ENCODE peak calls at places on chromosomes 16 and 17, in eight cellular contexts. J, R, B, F, I, X, Q and N are unnamed samples. For H3K4me1, the result is how much of the 10 kb centered on the place peaks cover.

GRCh38 chr16:58440094-58440493 is 47.8 kb downstream of the GINS3 start:
- DNase-seq in J (no peak), R (no peak), B (no peak), F (no peak), I (no peak), X (no peak), Q (no peak), N (no peak)

GRCh38 chr17:75688209-75688771 is 21.2 kb downstream of the SAP30BP start:
- DNase-seq in J (no peak), R (no peak), B (no peak), F (no peak), I (no peak), X (no peak), Q (no peak), N (no peak)

GRCh38 chr16:72974142-72974769 is 73.7 kb downstream of the ZFHX3 start:
- DNase-seq in J (no peak), R (no peak), B (no peak), F (no peak), I (no peak), X (no peak), Q (no peak), N (no peak)

GRCh38 chr17:44655983-44656700 is at the start of gene MEIOC:
- DNase-seq in J (peak), R (peak), B (no peak), F (no peak), I (peak), X (peak), Q (no peak), N (peak)

GRCh38 chr17:70678889-70679288 is 509.6 kb downstream of the KCNJ2 start:
- DNase-seq in J (no peak), R (no peak), B (no peak), F (no peak), I (no peak), X (no peak), Q (no peak), N (no peak)

GRCh38 chr17:77370536-77370935 is 229.8 kb downstream of the SEC14L1 start:
- DNase-seq in J (no peak), R (no peak), B (no peak), F (peak), I (peak), X (no peak), Q (no peak), N (no peak)

GRCh38 chr16:55248494-55248893 is 75.5 kb upstream of the IRX6 start:
- DNase-seq in J (peak), R (no peak), B (no peak), F (no peak), I (no peak), X (no peak), Q (no peak), N (no peak)

GRCh38 chr17:49316889-49317288 is 45.2 kb downstream of the ZNF652 start:
- DNase-seq in J (no peak), R (no peak), B (no peak), F (no peak), I (no peak), X (no peak), Q (no peak), N (no peak)

GRCh38 chr16:69838417-69838990 is 76.4 kb downstream of the WWP2 start:
- DNase-seq in J (peak), R (no peak), B (no peak), F (no peak), I (peak), X (no peak), Q (no peak), N (no peak)

GRCh38 chr16:57462978-57463362 is 491 bp downstream of the POLR2C start:
- DNase-seq in J (peak), R (no peak), B (no peak), F (no peak), I (no peak), X (no peak), Q (no peak), N (no peak)

GRCh38 chr16:88067530-88068411 is 116.5 kb downstream of the BANP start:
- DNase-seq in J (no peak), R (no peak), B (no peak), F (peak), I (no peak), X (no peak), Q (no peak), N (no peak)
- H3K27ac ChIP-seq in J (no peak), R (no peak), B (no peak), F (no peak), I (no peak), X (no peak), Q (no peak), N (no peak)

GRCh38 chr16:84993926-84994325 is 17.4 kb downstream of the ZDHHC7 start:
- DNase-seq in J (no peak), R (no peak), B (no peak), F (no peak), I (no peak), X (no peak), Q (no peak), N (no peak)
- H3K4me1 ChIP-seq in J (under half), R (under half), B (under half), F (half or more), I (under half), X (under half), Q (under half), N (under half)

DNA sequence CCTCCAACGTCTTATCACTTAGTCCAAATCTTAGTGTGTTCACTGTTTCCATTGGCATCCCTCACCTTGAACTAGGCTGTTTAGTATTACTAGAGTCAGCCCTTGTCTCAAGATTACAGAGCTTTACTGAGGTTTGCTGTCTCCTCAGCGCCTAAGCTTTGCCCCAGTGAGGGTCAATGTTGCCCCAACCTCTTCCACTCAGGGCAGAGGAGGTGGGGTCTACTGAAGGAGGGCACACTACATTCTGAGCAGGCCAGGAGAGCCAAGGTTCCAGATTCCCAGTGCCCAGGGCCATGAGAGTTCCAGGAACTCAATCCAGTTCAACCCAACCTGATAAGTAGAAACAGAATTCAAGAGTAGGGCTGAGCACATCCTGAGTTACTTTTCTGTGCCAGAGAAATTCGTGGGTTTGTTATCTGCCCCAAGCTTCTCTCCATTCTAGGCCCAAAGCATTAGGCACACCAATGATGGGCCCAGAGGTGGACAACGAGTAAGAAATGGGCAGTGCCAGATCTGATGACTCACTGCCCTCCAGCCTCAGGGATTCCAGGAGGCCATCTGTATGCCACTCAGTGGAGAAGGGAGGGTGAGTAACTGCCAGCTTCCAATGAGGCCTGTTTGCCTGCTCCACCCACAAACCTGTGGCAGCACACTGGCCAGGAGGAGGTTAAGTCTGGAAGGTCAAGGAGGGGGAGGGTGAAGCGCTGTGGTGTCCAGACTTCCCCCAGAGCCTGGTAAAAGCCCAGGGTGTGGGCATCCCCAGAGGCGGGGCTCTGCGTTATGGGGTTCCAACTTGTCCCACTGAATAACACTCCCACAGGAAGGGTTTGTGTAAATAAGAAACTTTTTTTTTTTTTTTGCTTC is 8.2 kb downstream of the TUBG2 start:
- DNase-seq in J (no peak), R (peak), B (no peak), F (no peak), I (peak), X (no peak), Q (no peak), N (no peak)
- H3K27ac ChIP-seq in J (no peak), R (peak), B (no peak), F (peak), I (peak), X (no peak), Q (peak), N (no peak)

GRCh38 chr17:3893003-3893719 is at the start of gene CAMKK1:
- DNase-seq in J (peak), R (peak), B (peak), F (peak), I (peak), X (peak), Q (peak), N (peak)

GRCh38 chr17:3890893-3891219 is 2.0 kb downstream of the CAMKK1 start:
- DNase-seq in J (no peak), R (no peak), B (no peak), F (no peak), I (no peak), X (no peak), Q (no peak), N (no peak)

GRCh38 chr17:3892095-3892998 is 506 bp downstream of the CAMKK1 start:
- DNase-seq in J (peak), R (peak), B (peak), F (peak), I (peak), X (peak), Q (peak), N (peak)

GRCh38 chr17:3890082-3890892 is 2.6 kb downstream of the CAMKK1 start:
- DNase-seq in J (no peak), R (peak), B (no peak), F (peak), I (peak), X (no peak), Q (no peak), N (no peak)

DNA sequence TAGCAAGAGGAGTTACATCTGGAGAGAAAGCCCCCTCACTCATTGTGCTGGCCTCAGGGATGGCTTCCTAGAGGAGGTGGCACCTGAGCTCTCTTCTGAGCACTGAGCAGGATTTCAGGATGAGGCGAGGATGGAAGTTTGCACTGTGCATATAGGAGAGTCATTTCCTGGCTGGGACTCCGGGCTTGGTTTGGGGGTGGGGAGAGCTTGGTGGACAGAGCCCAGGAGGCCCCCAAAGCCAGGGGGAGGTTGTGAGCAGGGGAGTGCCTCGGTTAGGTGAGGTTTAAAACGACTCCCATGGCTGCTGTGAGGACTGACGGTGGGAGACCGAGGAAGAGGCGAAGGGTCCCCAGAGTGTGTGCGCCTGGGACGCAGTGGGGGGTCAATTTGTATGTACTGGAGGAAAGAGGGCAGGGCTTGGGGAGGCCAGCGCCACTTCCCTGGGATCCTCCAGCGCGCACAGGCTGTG is 1.2 kb downstream of the CAMKK1 start:
- DNase-seq in J (no peak), R (peak), B (no peak), F (no peak), I (no peak), X (no peak), Q (no peak), N (no peak)
- H3K4me1 ChIP-seq in J (under half), R (under half), B (under half), F (half or more), I (half or more), X (under half), Q (under half), N (under half)

DNA sequence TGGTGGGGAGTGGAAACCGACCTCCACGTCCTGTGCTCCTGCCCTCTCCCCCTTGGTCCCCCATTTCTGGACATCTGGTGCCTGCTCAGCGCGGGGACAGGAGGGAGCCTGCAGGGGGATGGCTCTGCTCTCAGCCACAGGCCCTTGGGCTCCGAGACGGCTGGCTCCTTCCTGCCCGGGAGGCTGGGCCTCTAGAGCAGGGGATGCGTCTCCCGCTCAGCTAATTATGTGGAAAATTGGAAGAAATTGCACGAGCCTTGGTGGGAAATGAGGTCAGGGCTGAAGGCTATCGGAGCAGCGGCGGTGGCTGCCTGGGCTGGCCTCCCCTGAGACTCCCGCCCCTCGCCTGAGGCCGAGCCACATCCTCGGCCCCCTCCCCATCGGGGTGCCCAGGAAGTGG is 154.6 kb upstream of the CIBAR2 start:
- DNase-seq in J (no peak), R (no peak), B (no peak), F (no peak), I (no peak), X (no peak), Q (no peak), N (no peak)
- H3K27ac ChIP-seq in J (no peak), R (no peak), B (no peak), F (no peak), I (no peak), X (no peak), Q (no peak), N (no peak)